ENCODE peak calls at places on chromosomes 12 and 14, in five cellular contexts. One of them, this sample, is unnamed.

GRCh38 chr14:94547726-94548125 is 13.5 kb upstream of the SERPINA4 start:
- DNase-seq in CD8-positive, alpha-beta T cell: no peak
- DNase-seq in CD4-positive, alpha-beta T cell: no peak
- DNase-seq in AG10803: no peak
- DNase-seq in effector memory CD4-positive, alpha-beta T cell: no peak
- DNase-seq in this sample: no peak

GRCh38 chr12:25958254-25959068 is at the start of gene RASSF8:
- DNase-seq in AG10803: peak; percentile 76
- DNase-seq in effector memory CD4-positive, alpha-beta T cell: no peak
- DNase-seq in CD4-positive, alpha-beta T cell: no peak
- DNase-seq in CD8-positive, alpha-beta T cell: no peak
- DNase-seq in this sample: no peak

GRCh38 chr12:6996040-6996441 is 22.2 kb downstream of the LPCAT3 start:
- DNase-seq in effector memory CD4-positive, alpha-beta T cell: no peak
- DNase-seq in CD8-positive, alpha-beta T cell: no peak
- DNase-seq in CD4-positive, alpha-beta T cell: no peak
- DNase-seq in AG10803: peak; percentile 75
- DNase-seq in this sample: no peak

GRCh38 chr12:90940872-90941499 is 14.0 kb downstream of the CCER1 start:
- DNase-seq in CD8-positive, alpha-beta T cell: no peak
- DNase-seq in CD4-positive, alpha-beta T cell: no peak
- DNase-seq in effector memory CD4-positive, alpha-beta T cell: no peak
- DNase-seq in AG10803: peak; percentile 72
- DNase-seq in this sample: peak; percentile 67

GRCh38 chr12:77299910-77300772 is 234.8 kb upstream of the E2F7 start:
- DNase-seq in CD8-positive, alpha-beta T cell: no peak
- DNase-seq in effector memory CD4-positive, alpha-beta T cell: no peak
- DNase-seq in AG10803: peak; percentile 49
- DNase-seq in CD4-positive, alpha-beta T cell: no peak
- DNase-seq in this sample: no peak

GRCh38 chr12:52205584-52206308 is 13.9 kb upstream of the KRT80 start:
- DNase-seq in AG10803: no peak
- DNase-seq in CD4-positive, alpha-beta T cell: no peak
- DNase-seq in CD8-positive, alpha-beta T cell: no peak
- DNase-seq in effector memory CD4-positive, alpha-beta T cell: no peak
- DNase-seq in this sample: no peak

GRCh38 chr12:31227401-31227981 is 98.5 kb downstream of the SINHCAF start:
- DNase-seq in effector memory CD4-positive, alpha-beta T cell: no peak
- DNase-seq in AG10803: no peak
- DNase-seq in CD4-positive, alpha-beta T cell: no peak
- DNase-seq in CD8-positive, alpha-beta T cell: no peak
- DNase-seq in this sample: no peak

GRCh38 chr14:97262336-97262735 is 465.2 kb downstream of the VRK1 start:
- DNase-seq in CD4-positive, alpha-beta T cell: no peak
- DNase-seq in CD8-positive, alpha-beta T cell: no peak
- DNase-seq in AG10803: no peak
- DNase-seq in effector memory CD4-positive, alpha-beta T cell: no peak
- DNase-seq in this sample: no peak

GRCh38 chr12:123150273-123150803 is 552 bp downstream of the PITPNM2 start:
- DNase-seq in AG10803: no peak
- DNase-seq in CD4-positive, alpha-beta T cell: no peak
- DNase-seq in effector memory CD4-positive, alpha-beta T cell: no peak
- DNase-seq in CD8-positive, alpha-beta T cell: no peak
- DNase-seq in this sample: no peak

GRCh38 chr12:124861492-124861891 is 2.2 kb downstream of the SCARB1 start:
- DNase-seq in CD8-positive, alpha-beta T cell: no peak
- DNase-seq in CD4-positive, alpha-beta T cell: no peak
- DNase-seq in AG10803: peak; percentile 22
- DNase-seq in effector memory CD4-positive, alpha-beta T cell: no peak
- DNase-seq in this sample: no peak

GRCh38 chr12:10384191-10384590 is 5.7 kb downstream of the KLRK1 start:
- DNase-seq in CD4-positive, alpha-beta T cell: no peak
- DNase-seq in AG10803: no peak
- DNase-seq in CD8-positive, alpha-beta T cell: no peak
- DNase-seq in effector memory CD4-positive, alpha-beta T cell: no peak
- DNase-seq in this sample: no peak

GRCh38 chr14:73241481-73242165 is 4.3 kb downstream of the PAPLN start:
- DNase-seq in CD4-positive, alpha-beta T cell: no peak
- DNase-seq in effector memory CD4-positive, alpha-beta T cell: no peak
- DNase-seq in AG10803: no peak
- DNase-seq in CD8-positive, alpha-beta T cell: no peak
- DNase-seq in this sample: no peak

GRCh38 chr12:66176525-66176924 is 6.7 kb upstream of the TMBIM4 start:
- DNase-seq in effector memory CD4-positive, alpha-beta T cell: no peak
- DNase-seq in CD4-positive, alpha-beta T cell: no peak
- DNase-seq in AG10803: no peak
- DNase-seq in CD8-positive, alpha-beta T cell: no peak
- DNase-seq in this sample: no peak

GRCh38 chr14:54676822-54677708 is 110.1 kb downstream of the SAMD4A start:
- DNase-seq in AG10803: peak; percentile 97
- DNase-seq in CD4-positive, alpha-beta T cell: no peak
- DNase-seq in CD8-positive, alpha-beta T cell: no peak
- DNase-seq in effector memory CD4-positive, alpha-beta T cell: no peak
- DNase-seq in this sample: no peak

GRCh38 chr12:23282701-23283100 is 657.7 kb downstream of the ETNK1 start:
- DNase-seq in CD4-positive, alpha-beta T cell: no peak
- DNase-seq in AG10803: no peak
- DNase-seq in CD8-positive, alpha-beta T cell: no peak
- DNase-seq in effector memory CD4-positive, alpha-beta T cell: no peak
- DNase-seq in this sample: no peak

GRCh38 chr14:104788873-104789663 is 6.5 kb downstream of the AKT1 start:
- DNase-seq in AG10803: no peak
- DNase-seq in CD8-positive, alpha-beta T cell: no peak
- DNase-seq in effector memory CD4-positive, alpha-beta T cell: no peak
- DNase-seq in CD4-positive, alpha-beta T cell: no peak
- DNase-seq in this sample: no peak

GRCh38 chr14:77648520-77649200 is 32.2 kb upstream of the SPTLC2 start:
- DNase-seq in CD8-positive, alpha-beta T cell: no peak
- DNase-seq in AG10803: no peak
- DNase-seq in CD4-positive, alpha-beta T cell: no peak
- DNase-seq in effector memory CD4-positive, alpha-beta T cell: no peak
- DNase-seq in this sample: no peak

GRCh38 chr12:64098709-64099354 is 123.3 kb downstream of the KICS2 start:
- DNase-seq in effector memory CD4-positive, alpha-beta T cell: no peak
- DNase-seq in CD8-positive, alpha-beta T cell: no peak
- DNase-seq in AG10803: peak; percentile 88
- DNase-seq in CD4-positive, alpha-beta T cell: no peak
- DNase-seq in this sample: peak; percentile 78

GRCh38 chr14:56237398-56237797 is 119.2 kb downstream of the PELI2 start:
- DNase-seq in effector memory CD4-positive, alpha-beta T cell: no peak
- DNase-seq in CD4-positive, alpha-beta T cell: no peak
- DNase-seq in CD8-positive, alpha-beta T cell: no peak
- DNase-seq in AG10803: no peak
- DNase-seq in this sample: no peak

GRCh38 chr12:26936559-26937442 is 980 bp downstream of the INTS13 start:
- DNase-seq in CD8-positive, alpha-beta T cell: peak; percentile 18
- DNase-seq in effector memory CD4-positive, alpha-beta T cell: no peak
- DNase-seq in CD4-positive, alpha-beta T cell: no peak
- DNase-seq in AG10803: no peak
- DNase-seq in this sample: no peak

GRCh38 chr12:452667-453210 is 7.0 kb upstream of the B4GALNT3 start:
- DNase-seq in CD8-positive, alpha-beta T cell: peak; percentile 17
- DNase-seq in AG10803: no peak
- DNase-seq in effector memory CD4-positive, alpha-beta T cell: peak; percentile 32
- DNase-seq in CD4-positive, alpha-beta T cell: peak; percentile 27
- DNase-seq in this sample: no peak

GRCh38 chr12:109462868-109463692 is 14.0 kb downstream of the KCTD10 start:
- DNase-seq in AG10803: peak; percentile 99
- DNase-seq in CD8-positive, alpha-beta T cell: no peak
- DNase-seq in CD4-positive, alpha-beta T cell: no peak
- DNase-seq in effector memory CD4-positive, alpha-beta T cell: no peak
- DNase-seq in this sample: no peak

GRCh38 chr12:62933871-62934798 is 815 bp downstream of the PPM1H start:
- DNase-seq in AG10803: peak; percentile 23
- DNase-seq in effector memory CD4-positive, alpha-beta T cell: no peak
- DNase-seq in CD4-positive, alpha-beta T cell: no peak
- DNase-seq in CD8-positive, alpha-beta T cell: no peak
- DNase-seq in this sample: no peak

GRCh38 chr14:35133542-35134328 is 11.4 kb downstream of the PRORP start:
- DNase-seq in CD4-positive, alpha-beta T cell: no peak
- DNase-seq in effector memory CD4-positive, alpha-beta T cell: no peak
- DNase-seq in AG10803: no peak
- DNase-seq in CD8-positive, alpha-beta T cell: no peak
- DNase-seq in this sample: no peak

GRCh38 chr12:124586756-124587155 is 19.3 kb upstream of the NCOR2 start:
- DNase-seq in CD8-positive, alpha-beta T cell: no peak
- DNase-seq in CD4-positive, alpha-beta T cell: no peak
- DNase-seq in AG10803: no peak
- DNase-seq in effector memory CD4-positive, alpha-beta T cell: no peak
- DNase-seq in this sample: no peak

GRCh38 chr12:106581543-106582263 is 1.1 kb upstream of the RFX4 start:
- DNase-seq in effector memory CD4-positive, alpha-beta T cell: no peak
- DNase-seq in AG10803: no peak
- DNase-seq in CD8-positive, alpha-beta T cell: no peak
- DNase-seq in CD4-positive, alpha-beta T cell: no peak
- DNase-seq in this sample: no peak

GRCh38 chr12:104471336-104471735 is 14.6 kb downstream of the CHST11 start:
- DNase-seq in AG10803: no peak
- DNase-seq in CD8-positive, alpha-beta T cell: no peak
- DNase-seq in CD4-positive, alpha-beta T cell: no peak
- DNase-seq in effector memory CD4-positive, alpha-beta T cell: no peak
- DNase-seq in this sample: no peak

GRCh38 chr14:53149656-53150319 is 3.3 kb downstream of the DDHD1 start:
- DNase-seq in AG10803: no peak
- DNase-seq in effector memory CD4-positive, alpha-beta T cell: no peak
- DNase-seq in CD4-positive, alpha-beta T cell: no peak
- DNase-seq in CD8-positive, alpha-beta T cell: no peak
- DNase-seq in this sample: no peak

GRCh38 chr12:4137015-4137414 is 136.5 kb upstream of the CCND2 start:
- DNase-seq in CD4-positive, alpha-beta T cell: no peak
- DNase-seq in CD8-positive, alpha-beta T cell: no peak
- DNase-seq in effector memory CD4-positive, alpha-beta T cell: no peak
- DNase-seq in AG10803: no peak
- DNase-seq in this sample: no peak

GRCh38 chr12:106601031-106601430 is 18.2 kb downstream of the RFX4 start:
- DNase-seq in CD4-positive, alpha-beta T cell: no peak
- DNase-seq in effector memory CD4-positive, alpha-beta T cell: no peak
- DNase-seq in AG10803: no peak
- DNase-seq in CD8-positive, alpha-beta T cell: no peak
- DNase-seq in this sample: no peak

GRCh38 chr12:109766251-109766778 is 52.7 kb downstream of the FAM222A start:
- DNase-seq in CD4-positive, alpha-beta T cell: no peak
- DNase-seq in effector memory CD4-positive, alpha-beta T cell: no peak
- DNase-seq in AG10803: no peak
- DNase-seq in CD8-positive, alpha-beta T cell: no peak
- DNase-seq in this sample: no peak

GRCh38 chr12:109281452-109281851 is 27.6 kb downstream of the FOXN4 start:
- DNase-seq in effector memory CD4-positive, alpha-beta T cell: no peak
- DNase-seq in CD4-positive, alpha-beta T cell: no peak
- DNase-seq in AG10803: no peak
- DNase-seq in CD8-positive, alpha-beta T cell: no peak
- DNase-seq in this sample: no peak

GRCh38 chr12:84785951-84786350 is 126.6 kb downstream of the SLC6A15 start:
- DNase-seq in AG10803: peak; percentile 59
- DNase-seq in CD4-positive, alpha-beta T cell: no peak
- DNase-seq in CD8-positive, alpha-beta T cell: no peak
- DNase-seq in effector memory CD4-positive, alpha-beta T cell: no peak
- DNase-seq in this sample: no peak

GRCh38 chr12:119061208-119061796 is 80.0 kb downstream of the SRRM4 start:
- DNase-seq in CD8-positive, alpha-beta T cell: peak; percentile 15
- DNase-seq in CD4-positive, alpha-beta T cell: no peak
- DNase-seq in effector memory CD4-positive, alpha-beta T cell: no peak
- DNase-seq in AG10803: peak; percentile 9
- DNase-seq in this sample: no peak

This sample was measured in NCI-H1694 treated with DMSO at 0.1 percent for 48 hours.